ENCODE peak calls at places on chromosomes 1 and 21, in six cellular contexts. W is activated naive CD4-positive, alpha-beta T cell treated with anti-CD3 and anti-CD28 coated beads, Interleukin-2, amount 10 ng/mL, durations not matched to agents 7 days and 5 days; S is T-cell; P is cardiac septum; Y is posterior cingulate gyrus; K is ELF-1. U is an unnamed sample.

GRCh38 chr1:37306461-37306860 is 167.9 kb upstream of the ZC3H12A start:
- DNase-seq in W (no peak), S (no peak), P (no peak), Y (no peak), K (no peak), U (no peak)

GRCh38 chr1:8421721-8422120 is 103.8 kb downstream of the SLC45A1 start:
- DNase-seq in W (no peak), S (no peak), P (no peak), Y (no peak), K (no peak), U (no peak)

GRCh38 chr1:62398377-62398776 is 38.5 kb upstream of the USP1 start:
- DNase-seq in W (no peak), S (no peak), P (no peak), Y (no peak), K (no peak), U (no peak)

GRCh38 chr1:224114787-224115175 is 870 bp downstream of the FBXO28 start:
- DNase-seq in W (no peak), S (no peak), P (no peak), Y (no peak), K (no peak), U (peak)

GRCh38 chr1:30680429-30680828 is 43.0 kb downstream of the MATN1 start:
- DNase-seq in W (no peak), S (no peak), P (peak), Y (no peak), K (no peak), U (no peak)

GRCh38 chr1:65539272-65540131 is 119.0 kb downstream of the LEPR start:
- DNase-seq in W (no peak), S (no peak), P (no peak), Y (no peak), K (no peak), U (no peak)

GRCh38 chr1:110188116-110188618 is 21.9 kb upstream of the KCNC4 start:
- DNase-seq in W (no peak), S (no peak), P (no peak), Y (no peak), K (peak), U (no peak)

GRCh38 chr1:201517631-201518030 is 10.7 kb upstream of the CSRP1 start:
- DNase-seq in W (no peak), S (no peak), P (no peak), Y (no peak), K (peak), U (no peak)

GRCh38 chr1:226870323-226871046 is at the start of gene PSEN2:
- DNase-seq in W (peak), S (no peak), P (peak), Y (peak), K (peak), U (no peak)

GRCh38 chr1:26851106-26851684 is 11.8 kb upstream of the SFN start:
- DNase-seq in W (no peak), S (no peak), P (no peak), Y (no peak), K (no peak), U (no peak)

GRCh38 chr1:179095377-179095776 is 13.5 kb downstream of the TOR3A start:
- DNase-seq in W (no peak), S (no peak), P (no peak), Y (no peak), K (no peak), U (no peak)

GRCh38 chr1:211135342-211135950 is 1.5 kb upstream of the KCNH1 start:
- DNase-seq in W (no peak), S (no peak), P (no peak), Y (no peak), K (no peak), U (peak)

GRCh38 chr1:15834406-15835204 is 12.9 kb upstream of the SPEN start:
- DNase-seq in W (peak), S (peak), P (peak), Y (peak), K (peak), U (peak)

GRCh38 chr1:246218686-246219085 is 288.4 kb downstream of the SMYD3 start:
- DNase-seq in W (no peak), S (no peak), P (no peak), Y (no peak), K (no peak), U (no peak)

GRCh38 chr1:53134961-53135734 is 7.3 kb downstream of the SLC1A7 start:
- DNase-seq in W (no peak), S (no peak), P (no peak), Y (no peak), K (no peak), U (no peak)

GRCh38 chr1:42684139-42684538 is 1.9 kb downstream of the YBX1 start:
- DNase-seq in W (peak), S (no peak), P (no peak), Y (no peak), K (peak), U (no peak)

GRCh38 chr1:163115887-163116286 is 46.7 kb downstream of the RGS4 start:
- DNase-seq in W (no peak), S (no peak), P (no peak), Y (no peak), K (no peak), U (no peak)

GRCh38 chr1:64043976-64044375 is 159.4 kb upstream of the UBE2U start:
- DNase-seq in W (no peak), S (no peak), P (no peak), Y (no peak), K (peak), U (no peak)

GRCh38 chr1:21117159-21117953 is 59.3 kb downstream of the EIF4G3 start:
- DNase-seq in W (no peak), S (no peak), P (no peak), Y (no peak), K (no peak), U (no peak)

GRCh38 chr21:43372663-43373386 is 54.1 kb downstream of the SIK1 start:
- DNase-seq in W (no peak), S (no peak), P (no peak), Y (no peak), K (no peak), U (no peak)

GRCh38 chr1:114289321-114289720 is 135.7 kb upstream of the SYT6 start:
- DNase-seq in W (no peak), S (no peak), P (no peak), Y (no peak), K (no peak), U (no peak)

GRCh38 chr1:64598100-64598571 is 128.2 kb downstream of the CACHD1 start:
- DNase-seq in W (no peak), S (no peak), P (no peak), Y (no peak), K (peak), U (no peak)

GRCh38 chr1:208047476-208047934 is 136.6 kb upstream of the CD34 start:
- DNase-seq in W (no peak), S (no peak), P (no peak), Y (peak), K (no peak), U (no peak)

GRCh38 chr1:118902299-118903270 is 85.6 kb downstream of the TBX15 start:
- DNase-seq in W (no peak), S (no peak), P (no peak), Y (no peak), K (no peak), U (no peak)

GRCh38 chr1:10387611-10388386 is 11.1 kb upstream of the PGD start:
- DNase-seq in W (no peak), S (no peak), P (no peak), Y (peak), K (peak), U (peak)

GRCh38 chr1:31127266-31127665 is 61.7 kb upstream of the PUM1 start:
- DNase-seq in W (no peak), S (no peak), P (no peak), Y (no peak), K (no peak), U (no peak)

GRCh38 chr1:170669586-170670332 is 5.8 kb downstream of the PRRX1 start:
- DNase-seq in W (no peak), S (no peak), P (no peak), Y (no peak), K (no peak), U (no peak)

GRCh38 chr1:116962976-116963639 is 38.5 kb upstream of the CD101 start:
- DNase-seq in W (peak), S (no peak), P (no peak), Y (no peak), K (no peak), U (no peak)

GRCh38 chr1:92538048-92538412 is 51.3 kb upstream of the GFI1 start:
- DNase-seq in W (no peak), S (no peak), P (no peak), Y (no peak), K (no peak), U (no peak)

GRCh38 chr1:20192364-20192763 is 6.0 kb upstream of the PLA2G2C start:
- DNase-seq in W (no peak), S (no peak), P (no peak), Y (no peak), K (no peak), U (no peak)

GRCh38 chr1:162406811-162407210 is 5.1 kb downstream of the SH2D1B start:
- DNase-seq in W (no peak), S (no peak), P (no peak), Y (no peak), K (no peak), U (no peak)

GRCh38 chr1:55063562-55063942 is 24.2 kb downstream of the PCSK9 start:
- DNase-seq in W (no peak), S (no peak), P (no peak), Y (no peak), K (no peak), U (no peak)

GRCh38 chr21:45818904-45819285 is 162.7 kb upstream of the COL6A1 start:
- DNase-seq in W (peak), S (peak), P (no peak), Y (no peak), K (no peak), U (no peak)

GRCh38 chr1:24392982-24393645 is 20.5 kb downstream of the STPG1 start:
- DNase-seq in W (no peak), S (no peak), P (no peak), Y (no peak), K (no peak), U (no peak)

GRCh38 chr1:153608742-153609584 is 4.0 kb downstream of the S100A16 start:
- DNase-seq in W (no peak), S (no peak), P (peak), Y (peak), K (peak), U (no peak)

GRCh38 chr1:205920159-205920558 is 23.1 kb downstream of the SLC26A9 start:
- DNase-seq in W (no peak), S (no peak), P (peak), Y (no peak), K (no peak), U (no peak)

GRCh38 chr1:220768127-220768601 is 18.5 kb upstream of the MTARC1 start:
- DNase-seq in W (no peak), S (no peak), P (no peak), Y (no peak), K (no peak), U (no peak)

GRCh38 chr1:67687649-67688048 is 2.6 kb downstream of the GADD45A start:
- DNase-seq in W (no peak), S (no peak), P (no peak), Y (no peak), K (no peak), U (no peak)